ENCODE peak calls at places on chromosomes 5 and 9, in nine cellular contexts. G, C, S, F, U, L, M, W and P are unnamed samples.

GRCh38 chr9:14318934-14319513 is 5.1 kb upstream of the NFIB start:
- DNase-seq in G (no peak), C (no peak), S (no peak), F (no peak), U (no peak), L (no peak), M (no peak), W (no peak), P (no peak)

GRCh38 chr9:77457916-77458592 is 190.1 kb downstream of the GNA14 start:
- DNase-seq in G (peak; percentile 39), C (peak; percentile 53), S (no peak), F (no peak), U (peak; percentile 66), L (peak; percentile 19), M (peak; percentile 75), W (peak; percentile 50), P (peak; percentile 61)

GRCh38 chr5:84791730-84792129 is 407.1 kb upstream of the EDIL3 start:
- DNase-seq in G (no peak), C (no peak), S (no peak), F (no peak), U (no peak), L (no peak), M (no peak), W (no peak), P (no peak)

GRCh38 chr9:124616961-124617360 is 109.8 kb upstream of the NR5A1 start:
- DNase-seq in G (no peak), C (no peak), S (no peak), F (no peak), U (no peak), L (no peak), M (no peak), W (no peak), P (no peak)

GRCh38 chr5:86861514-86861913 is 243.8 kb downstream of the COX7C start:
- DNase-seq in G (no peak), C (no peak), S (no peak), F (no peak), U (no peak), L (no peak), M (no peak), W (no peak), P (no peak)

GRCh38 chr5:116557669-116558271 is 16.9 kb downstream of the SEMA6A start:
- DNase-seq in G (no peak), C (no peak), S (no peak), F (no peak), U (peak; percentile 28), L (no peak), M (no peak), W (no peak), P (peak; percentile 13)

GRCh38 chr5:75053286-75054109 is 1.1 kb upstream of the GCNT4 start:
- DNase-seq in G (peak; percentile 34), C (peak; percentile 27), S (no peak), F (no peak), U (peak; percentile 80), L (no peak), M (peak; percentile 84), W (no peak), P (peak; percentile 58)

GRCh38 chr5:139655727-139656271 is 7.7 kb downstream of the CXXC5 start:
- DNase-seq in G (no peak), C (no peak), S (no peak), F (no peak), U (no peak), L (no peak), M (peak; percentile 70), W (no peak), P (peak; percentile 69)

GRCh38 chr5:5711112-5711511 is 288.6 kb downstream of the ICE1 start:
- DNase-seq in G (no peak), C (no peak), S (no peak), F (no peak), U (no peak), L (no peak), M (no peak), W (no peak), P (no peak)

GRCh38 chr9:37784291-37784639 is 599 bp downstream of the EXOSC3 start:
- DNase-seq in G (no peak), C (no peak), S (no peak), F (no peak), U (no peak), L (no peak), M (peak; percentile 30), W (no peak), P (no peak)

GRCh38 chr9:78510035-78510434 is 213.1 kb downstream of the PSAT1 start:
- DNase-seq in G (no peak), C (no peak), S (no peak), F (no peak), U (no peak), L (no peak), M (no peak), W (no peak), P (no peak)

GRCh38 chr9:131731237-131731995 is 8.5 kb downstream of the RAPGEF1 start:
- DNase-seq in G (no peak), C (no peak), S (no peak), F (no peak), U (no peak), L (no peak), M (no peak), W (no peak), P (no peak)

GRCh38 chr5:65722575-65723424 is 795 bp downstream of the NLN start:
- DNase-seq in G (no peak), C (no peak), S (peak; percentile 4), F (no peak), U (peak; percentile 65), L (no peak), M (peak; percentile 77), W (peak; percentile 4), P (peak; percentile 72)

GRCh38 chr9:692636-693459 is 148.6 kb upstream of the DMRT1 start:
- DNase-seq in G (no peak), C (no peak), S (no peak), F (no peak), U (no peak), L (no peak), M (no peak), W (no peak), P (peak; percentile 52)

GRCh38 chr5:163614787-163615186 is 109.4 kb downstream of the MAT2B start:
- DNase-seq in G (no peak), C (no peak), S (no peak), F (no peak), U (no peak), L (no peak), M (peak; percentile 5), W (no peak), P (peak; percentile 6)

GRCh38 chr9:1829719-1830118 is 185.4 kb upstream of the SMARCA2 start:
- DNase-seq in G (no peak), C (no peak), S (no peak), F (no peak), U (no peak), L (no peak), M (no peak), W (no peak), P (no peak)

GRCh38 chr9:121121582-121122087 is 46.9 kb downstream of the CNTRL start:
- DNase-seq in G (peak; percentile 94), C (peak; percentile 44), S (peak; percentile 30), F (peak; percentile 80), U (peak; percentile 96), L (peak; percentile 90), M (peak; percentile 97), W (no peak), P (peak; percentile 95)

GRCh38 chr5:61397238-61397637 is 65.2 kb downstream of the ZSWIM6 start:
- DNase-seq in G (no peak), C (no peak), S (no peak), F (no peak), U (no peak), L (no peak), M (peak; percentile 60), W (no peak), P (peak; percentile 39)